ENCODE peak calls at places on chromosomes 6 and 20, in four cellular contexts. B is spleen, E is GM13977, I is lower lobe of right lung. X is an unnamed sample.

GRCh38 chr6:108557494-108558371 is 3.0 kb upstream of the FOXO3 start:
- DNase-seq in I (peak), E (peak), B (peak), X (peak)

GRCh38 chr6:149043476-149044130 is 273.9 kb upstream of the TAB2 start:
- DNase-seq in B (no peak), I (no peak), E (no peak), X (peak)

GRCh38 chr6:84581494-84582259 is 182.7 kb downstream of the TBX18 start:
- DNase-seq in E (no peak), I (no peak), B (no peak), X (no peak)

GRCh38 chr6:32623693-32624092 is 13.5 kb upstream of the HLA-DQA1 start:
- DNase-seq in I (no peak), B (no peak), E (no peak), X (no peak)

GRCh38 chr20:31823360-31824124 is 4.4 kb downstream of the MYLK2 start:
- DNase-seq in I (no peak), B (no peak), E (no peak), X (no peak)

GRCh38 chr6:147715035-147715434 is 206.5 kb downstream of the SAMD5 start:
- DNase-seq in B (no peak), I (no peak), E (no peak), X (no peak)

GRCh38 chr20:2387180-2387577 is 6.5 kb downstream of the TGM6 start:
- DNase-seq in E (peak), B (no peak), I (no peak), X (peak)

GRCh38 chr6:41709375-41709774 is 26.0 kb downstream of the TFEB start:
- DNase-seq in B (no peak), E (no peak), I (no peak), X (no peak)

GRCh38 chr20:57383447-57384347 is 7.5 kb upstream of the RBM38 start:
- DNase-seq in E (no peak), B (peak), I (no peak), X (no peak)

GRCh38 chr20:1286267-1287036 is 20.4 kb downstream of the SNPH start:
- DNase-seq in B (no peak), E (no peak), I (no peak), X (no peak)

GRCh38 chr20:62030834-62031434 is 34.7 kb downstream of the TAF4 start:
- DNase-seq in B (no peak), E (peak), I (no peak), X (peak)

GRCh38 chr6:139306582-139306981 is 14.8 kb upstream of the TXLNB start:
- DNase-seq in I (no peak), B (no peak), E (no peak), X (no peak)

GRCh38 chr6:13068558-13069210 is 259.7 kb downstream of the TBC1D7 start:
- DNase-seq in I (no peak), B (no peak), E (no peak), X (no peak)

GRCh38 chr20:37220796-37221195 is 40.8 kb downstream of the GHRH start:
- DNase-seq in E (no peak), I (no peak), B (no peak), X (no peak)

GRCh38 chr20:45909817-45910669 is 1.9 kb downstream of the PLTP start:
- DNase-seq in I (no peak), B (no peak), E (no peak), X (no peak)

GRCh38 chr6:131135244-131136020 is at the start of gene AKAP7:
- DNase-seq in E (peak), B (peak), I (peak), X (peak)

GRCh38 chr20:46050885-46051284 is 21.9 kb downstream of the SLC12A5 start:
- DNase-seq in B (no peak), I (no peak), E (no peak), X (no peak)

GRCh38 chr6:145015739-145016558 is 719.4 kb downstream of the EPM2A start:
- DNase-seq in B (no peak), E (peak), I (no peak), X (peak)

GRCh38 chr20:35006009-35006408 is 50.3 kb downstream of the MYH7B start:
- DNase-seq in I (peak), E (no peak), B (peak), X (no peak)

GRCh38 chr20:38445402-38445801 is 10.3 kb upstream of the SNHG17 start:
- DNase-seq in E (no peak), I (no peak), B (no peak), X (no peak)

GRCh38 chr6:97586344-97586743 is 303.3 kb upstream of the MMS22L start:
- DNase-seq in B (no peak), E (peak), I (no peak), X (no peak)

GRCh38 chr6:17057322-17057721 is 44.5 kb upstream of the STMND1 start:
- DNase-seq in B (no peak), E (no peak), I (no peak), X (no peak)

GRCh38 chr20:59004763-59005522 is 2.1 kb downstream of the CTSZ start:
- DNase-seq in B (peak), I (peak), E (peak), X (peak)

GRCh38 chr6:73513496-73513854 is 7.4 kb downstream of the EEF1A1 start:
- DNase-seq in B (no peak), I (no peak), E (no peak), X (no peak)

GRCh38 chr20:23149623-23150279 is 63.6 kb upstream of the CD93 start:
- DNase-seq in E (no peak), I (no peak), B (no peak), X (no peak)

DNA sequence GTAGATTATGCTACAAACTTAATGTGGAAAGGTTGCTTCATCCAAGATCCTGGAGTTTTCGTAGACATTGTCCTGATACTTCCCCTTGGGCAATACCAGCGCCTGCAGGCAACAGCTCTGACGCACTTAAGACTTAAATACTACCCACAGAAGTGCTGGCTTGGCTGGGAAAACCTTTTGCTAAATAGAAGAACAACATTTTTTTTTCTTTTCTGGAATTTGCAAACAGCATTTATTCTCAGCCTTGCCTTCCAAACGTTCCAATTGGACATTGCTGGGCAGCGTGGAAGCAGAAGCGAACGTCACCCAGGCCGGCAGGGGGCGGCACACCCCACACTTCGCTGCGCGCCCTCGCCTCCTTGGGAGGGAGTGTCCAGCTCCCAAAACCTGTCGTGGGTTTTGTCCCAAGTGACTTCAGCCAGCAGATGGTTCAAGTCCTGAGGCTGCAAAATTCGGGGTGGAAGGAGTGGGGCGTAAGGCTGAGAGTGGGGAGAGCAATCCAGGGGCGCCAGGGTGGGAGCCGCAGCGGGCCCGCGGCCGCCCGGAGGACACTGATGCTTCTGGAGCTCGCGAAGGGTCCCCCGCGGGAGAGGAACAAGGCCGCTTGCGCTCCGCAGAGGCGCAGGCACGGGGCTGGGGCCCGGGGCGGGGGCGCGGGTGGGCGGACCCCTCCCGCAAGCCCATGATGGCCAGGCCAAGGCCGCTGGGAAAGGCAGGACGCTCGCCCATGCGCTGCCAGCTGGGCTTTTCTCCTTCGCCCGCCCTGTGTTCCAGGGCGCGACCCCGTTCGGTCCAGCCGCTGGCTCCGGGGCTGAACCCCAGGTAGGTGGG is 60.8 kb upstream of the MAP3K4 start:
- DNase-seq in E (peak), B (peak), I (peak), X (peak)
- TF ChIP-seq CTCF in E (peak), B (peak), I (peak), X (peak)

DNA sequence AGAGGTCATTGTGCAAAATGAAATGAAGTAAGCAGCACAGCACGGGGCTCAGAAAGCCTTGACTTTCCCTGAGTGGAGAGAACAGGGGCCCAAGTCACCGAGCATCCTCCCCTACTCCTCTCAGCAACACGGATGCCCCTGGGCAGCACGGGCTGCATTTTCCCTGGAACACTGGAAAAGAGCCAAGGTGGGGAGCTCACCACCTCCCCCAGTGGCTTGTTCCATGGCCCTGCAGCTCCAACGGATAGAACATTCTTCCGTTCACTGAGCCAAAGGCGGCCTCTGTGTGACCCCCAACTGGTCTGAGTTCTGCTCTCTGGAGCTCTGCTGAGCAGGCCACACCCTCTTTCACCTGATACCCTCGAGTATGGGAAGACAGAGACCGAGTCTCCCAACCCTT is 20.8 kb upstream of the EMILIN3 start:
- DNase-seq in I (peak), E (no peak), B (peak), X (no peak)
- TF ChIP-seq CTCF in I (no peak), E (no peak), B (no peak), X (no peak)

GRCh38 chr20:6384956-6385355 is 262.1 kb upstream of the FERMT1 start:
- DNase-seq in B (no peak), I (no peak), E (no peak), X (no peak)

GRCh38 chr20:6384368-6384767 is 261.5 kb upstream of the FERMT1 start:
- DNase-seq in E (no peak), I (no peak), B (no peak), X (no peak)

DNA sequence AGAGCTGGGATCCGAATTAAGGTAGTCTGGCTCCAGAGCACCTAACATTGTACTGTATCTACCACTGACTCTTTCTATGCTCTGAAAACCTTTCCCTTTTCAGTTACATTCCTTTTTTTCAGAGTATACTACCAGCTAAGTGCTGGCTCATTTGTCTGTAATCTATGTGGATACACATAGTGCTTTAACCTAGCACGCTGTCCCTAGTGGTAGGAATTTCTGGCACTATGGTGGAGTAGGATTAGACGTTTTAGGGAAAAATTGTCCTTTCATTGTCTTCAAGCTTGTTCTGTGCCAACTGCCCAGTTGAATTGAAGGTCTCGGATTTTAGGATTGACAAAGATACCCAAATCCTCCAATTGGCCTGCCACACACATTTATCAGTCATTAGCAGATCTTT is 259.1 kb upstream of the FERMT1 start:
- DNase-seq in E (no peak), B (no peak), I (no peak), X (no peak)
- TF ChIP-seq CTCF in E (no peak), B (no peak), I (peak), X (no peak)

GRCh38 chr6:5814116-5814515 is 192.6 kb downstream of the NRN1 start:
- DNase-seq in E (no peak), I (no peak), B (no peak), X (no peak)

GRCh38 chr6:5813625-5814027 is 193.1 kb downstream of the NRN1 start:
- DNase-seq in E (no peak), I (no peak), B (no peak), X (peak)

GRCh38 chr6:5809471-5809870 is 197.3 kb downstream of the NRN1 start:
- DNase-seq in I (no peak), E (no peak), B (no peak), X (peak)
- TF ChIP-seq CTCF in I (no peak), E (no peak), B (no peak), X (no peak)

DNA sequence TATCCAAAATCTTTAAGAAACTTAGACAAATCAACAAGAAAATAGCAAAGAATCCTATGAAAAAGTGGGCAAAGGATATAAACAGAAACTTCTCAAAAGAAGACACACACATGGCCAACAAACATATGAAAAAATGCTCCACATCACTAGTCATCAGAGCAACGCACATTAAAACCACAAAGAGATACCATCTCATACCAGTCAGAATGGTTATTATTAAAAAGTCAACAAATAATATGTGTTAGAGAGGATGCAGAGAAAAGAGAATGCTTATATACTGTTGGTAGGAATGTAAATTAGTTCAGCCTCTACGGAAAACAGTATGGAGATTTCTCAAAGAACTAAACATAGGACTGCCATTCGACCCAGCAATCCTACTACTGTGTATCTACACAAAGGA is 212.0 kb upstream of the DTNBP1 start:
- DNase-seq in I (no peak), B (no peak), E (no peak), X (no peak)
- TF ChIP-seq CTCF in I (no peak), B (no peak), E (no peak), X (no peak)

X was measured in activated CD8-positive, alpha-beta T cell treated with anti-CD3 and anti-CD28 coated beads for 36 hours.